ENCODE peak calls at places on chromosome 4, in eight cellular contexts. Z is adrenal gland; H is GM06990; N is heart right ventricle; E is H7; X is psoas muscle; B is effector memory CD4-positive, alpha-beta T cell; C is H9. T is an unnamed sample. For H3K27me3, the result is how much of the 10 kb centered on the place peaks cover.

GRCh38 chr4:167021545-167022155 is 212.6 kb downstream of the SPOCK3 start:
- DNase-seq in Z (peak), H (no peak), N (peak), E (peak), X (peak), B (peak), C (peak), T (peak)

GRCh38 chr4:89136525-89136924 is 25.2 kb downstream of the TIGD2 start:
- DNase-seq in Z (no peak), H (no peak), N (no peak), E (no peak), X (no peak), B (no peak), C (no peak), T (peak)

GRCh38 chr4:12949719-12950118 is 534.4 kb downstream of the RAB28 start:
- DNase-seq in Z (no peak), H (no peak), N (no peak), E (no peak), X (no peak), B (no peak), C (no peak), T (no peak)

GRCh38 chr4:26493461-26493860 is 3.2 kb upstream of the CCKAR start:
- DNase-seq in Z (no peak), H (no peak), N (no peak), E (no peak), X (no peak), B (no peak), C (no peak), T (no peak)

GRCh38 chr4:159607824-159608223 is 504.9 kb downstream of the RAPGEF2 start:
- DNase-seq in Z (no peak), H (no peak), N (no peak), E (peak), X (no peak), B (no peak), C (no peak), T (peak)

GRCh38 chr4:100124715-100125114 is 65.6 kb downstream of the DDIT4L start:
- DNase-seq in Z (no peak), H (no peak), N (no peak), E (no peak), X (no peak), B (no peak), C (no peak), T (no peak)

GRCh38 chr4:183185018-183185417 is 86.0 kb downstream of the WWC2 start:
- DNase-seq in Z (no peak), H (peak), N (no peak), E (no peak), X (no peak), B (no peak), C (no peak), T (peak)

GRCh38 chr4:74752798-74753197 is 41.5 kb downstream of the BTC start:
- DNase-seq in Z (no peak), H (no peak), N (no peak), E (no peak), X (no peak), B (no peak), C (no peak), T (no peak)

GRCh38 chr4:20890752-20891151 is 190.5 kb downstream of the PACRGL start:
- DNase-seq in Z (no peak), H (no peak), N (no peak), E (no peak), X (no peak), B (no peak), C (no peak), T (no peak)

GRCh38 chr4:179353791-179354190 is 1911.6 kb upstream of the AGA start:
- DNase-seq in Z (no peak), H (no peak), N (no peak), E (no peak), X (no peak), B (no peak), C (no peak), T (peak)

GRCh38 chr4:185122681-185123345 is 20.3 kb upstream of the SLC25A4 start:
- DNase-seq in Z (no peak), H (no peak), N (no peak), E (no peak), X (no peak), B (no peak), C (no peak), T (peak)

GRCh38 chr4:8318509-8318908 is 49.0 kb downstream of the HTRA3 start:
- DNase-seq in Z (no peak), H (no peak), N (no peak), E (no peak), X (no peak), B (no peak), C (no peak), T (no peak)

DNA sequence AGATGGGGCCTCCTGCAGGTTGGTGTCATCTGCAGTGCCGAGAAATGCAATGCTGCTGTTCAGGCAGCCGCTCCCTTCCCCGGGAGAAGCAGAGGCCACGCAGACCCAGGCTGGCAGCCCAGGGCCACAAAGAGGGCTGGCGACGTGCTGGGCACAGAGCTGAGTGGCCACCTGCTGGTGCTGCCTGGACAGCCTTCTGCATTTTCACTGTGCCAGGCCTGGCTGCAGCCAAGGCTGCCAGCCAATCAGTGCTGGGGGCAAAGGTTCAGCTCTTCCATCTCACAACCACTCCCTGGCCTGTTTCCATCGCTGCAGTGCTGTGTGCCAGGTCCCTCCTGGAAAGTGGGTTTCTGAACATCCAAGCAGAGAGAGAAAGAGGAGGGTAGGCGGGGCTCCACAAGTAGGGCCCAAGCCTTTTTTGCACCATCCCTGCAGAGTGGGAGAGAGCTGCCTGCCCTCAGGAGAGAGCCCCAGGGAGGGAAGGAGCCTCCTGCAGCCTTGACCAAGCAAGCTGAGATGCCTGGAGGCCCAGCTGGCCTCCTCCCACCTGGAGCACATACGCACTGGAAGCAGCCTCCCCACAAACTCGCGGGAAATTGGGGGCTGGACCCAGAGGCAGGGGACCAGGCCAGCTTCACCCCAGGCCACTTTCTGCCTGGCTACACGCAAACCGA is 20.1 kb downstream of the ADRA2C start:
- DNase-seq in Z (peak), H (no peak), N (no peak), E (no peak), X (no peak), B (no peak), C (no peak), T (no peak)
- H3K27me3 ChIP-seq in Z (under half), H (under half), N (under half), E (under half), X (under half), B (under half), C (under half), T (under half)

DNA sequence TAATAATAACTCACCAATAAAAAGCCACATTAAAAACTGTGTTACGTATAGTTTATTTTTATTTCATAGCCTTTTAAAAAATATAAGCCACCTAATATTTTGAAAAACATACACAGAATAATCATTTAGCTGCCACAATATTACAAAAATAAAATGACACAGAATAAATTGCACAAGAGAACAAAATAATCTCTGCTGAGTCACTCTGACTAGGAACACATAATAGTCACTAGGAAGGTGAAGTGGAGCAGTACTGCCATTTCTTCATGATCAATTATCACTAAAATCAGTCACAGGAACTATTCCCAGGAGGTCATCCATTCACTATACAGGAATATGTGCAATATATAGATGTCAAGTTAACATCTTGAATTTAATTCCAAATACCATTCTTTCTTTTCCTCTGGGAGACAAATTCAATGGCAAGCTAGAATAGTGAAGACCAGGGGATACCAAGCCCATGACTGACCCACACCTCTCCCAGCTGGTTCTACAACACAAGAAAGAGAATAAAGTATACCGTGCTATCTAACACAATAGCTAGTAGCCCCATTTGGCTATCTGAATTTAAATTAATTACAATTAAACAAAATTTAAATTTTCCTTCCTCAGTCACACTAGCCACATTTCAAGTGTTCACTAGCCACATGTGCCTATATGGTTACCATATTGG is 5.9 kb downstream of the SMIM43 start:
- DNase-seq in Z (no peak), H (no peak), N (no peak), E (no peak), X (no peak), B (no peak), C (no peak), T (no peak)
- H3K27me3 ChIP-seq in Z (under half), H (under half), N (under half), E (under half), X (under half), B (under half), C (under half), T (under half)

GRCh38 chr4:173529505-173530325 is at the start of gene HAND2:
- DNase-seq in Z (no peak), H (no peak), N (peak), E (peak), X (peak), B (no peak), C (peak), T (no peak)

GRCh38 chr4:173528378-173529321 is 1.4 kb downstream of the HAND2 start:
- DNase-seq in Z (no peak), H (no peak), N (peak), E (peak), X (peak), B (no peak), C (peak), T (no peak)

GRCh38 chr4:173530326-173531062 is 465 bp upstream of the HAND2 start:
- DNase-seq in Z (no peak), H (no peak), N (no peak), E (peak), X (no peak), B (no peak), C (no peak), T (no peak)

GRCh38 chr4:173532725-173533511 is 2.9 kb upstream of the HAND2 start:
- DNase-seq in Z (no peak), H (no peak), N (no peak), E (peak), X (no peak), B (no peak), C (no peak), T (no peak)

GRCh38 chr4:173531085-173531965 is 1.3 kb upstream of the HAND2 start:
- DNase-seq in Z (no peak), H (no peak), N (peak), E (peak), X (peak), B (no peak), C (peak), T (no peak)
- H3K27me3 ChIP-seq in Z (half or more), H (under half), N (half or more), E (half or more), X (half or more), B (half or more), C (half or more), T (half or more)

GRCh38 chr4:1522606-1523005 is 116.4 kb upstream of the NKX1-1 start:
- DNase-seq in Z (no peak), H (no peak), N (peak), E (no peak), X (peak), B (no peak), C (no peak), T (no peak)

GRCh38 chr4:1521821-1522361 is 115.6 kb upstream of the NKX1-1 start:
- DNase-seq in Z (no peak), H (no peak), N (peak), E (no peak), X (peak), B (no peak), C (no peak), T (no peak)

GRCh38 chr4:1517592-1518411 is 111.6 kb upstream of the NKX1-1 start:
- DNase-seq in Z (no peak), H (no peak), N (peak), E (no peak), X (peak), B (no peak), C (no peak), T (no peak)

GRCh38 chr4:1518997-1519700 is 112.9 kb upstream of the NKX1-1 start:
- DNase-seq in Z (no peak), H (no peak), N (peak), E (no peak), X (peak), B (no peak), C (no peak), T (no peak)

DNA sequence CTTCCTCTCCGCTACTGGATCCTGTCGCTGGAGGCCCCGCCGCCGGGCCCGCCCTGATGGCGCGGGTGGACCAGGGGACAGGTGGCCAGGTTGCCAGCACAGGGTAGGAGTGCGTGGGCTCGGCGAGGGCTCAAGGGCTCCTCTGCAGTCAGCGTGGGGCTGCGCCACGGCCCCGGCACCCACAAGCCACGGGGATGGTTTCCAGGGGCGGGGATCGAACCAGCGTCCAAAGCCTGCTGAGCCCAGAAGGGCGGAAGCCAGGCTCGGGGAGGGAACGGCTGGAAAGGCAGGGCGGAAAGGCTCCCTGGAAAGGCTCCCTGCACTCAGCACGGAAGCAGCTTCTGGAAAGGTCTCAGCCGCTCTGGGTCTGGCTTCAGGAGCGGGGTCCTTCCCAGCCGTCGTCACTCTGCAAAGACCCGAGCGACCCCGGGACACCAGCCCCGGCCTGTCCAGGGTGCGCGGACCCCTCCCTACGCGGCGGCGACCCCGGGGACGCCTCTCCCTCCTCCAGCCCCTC is 114.0 kb upstream of the NKX1-1 start:
- DNase-seq in Z (peak), H (no peak), N (peak), E (peak), X (peak), B (no peak), C (no peak), T (no peak)
- H3K27me3 ChIP-seq in Z (under half), H (under half), N (half or more), E (under half), X (half or more), B (under half), C (under half), T (under half)

GRCh38 chr4:1049591-1049905 is 38.1 kb downstream of the FGFRL1 start:
- DNase-seq in Z (no peak), H (no peak), N (no peak), E (no peak), X (no peak), B (no peak), C (peak), T (no peak)

GRCh38 chr4:1051472-1051871 is 40.0 kb downstream of the FGFRL1 start:
- DNase-seq in Z (no peak), H (no peak), N (no peak), E (no peak), X (no peak), B (no peak), C (peak), T (no peak)

GRCh38 chr4:1052231-1052671 is 40.8 kb downstream of the FGFRL1 start:
- DNase-seq in Z (no peak), H (no peak), N (no peak), E (peak), X (no peak), B (no peak), C (peak), T (no peak)

GRCh38 chr4:1048781-1049590 is 37.6 kb downstream of the FGFRL1 start:
- DNase-seq in Z (no peak), H (no peak), N (no peak), E (peak), X (no peak), B (no peak), C (peak), T (no peak)

DNA sequence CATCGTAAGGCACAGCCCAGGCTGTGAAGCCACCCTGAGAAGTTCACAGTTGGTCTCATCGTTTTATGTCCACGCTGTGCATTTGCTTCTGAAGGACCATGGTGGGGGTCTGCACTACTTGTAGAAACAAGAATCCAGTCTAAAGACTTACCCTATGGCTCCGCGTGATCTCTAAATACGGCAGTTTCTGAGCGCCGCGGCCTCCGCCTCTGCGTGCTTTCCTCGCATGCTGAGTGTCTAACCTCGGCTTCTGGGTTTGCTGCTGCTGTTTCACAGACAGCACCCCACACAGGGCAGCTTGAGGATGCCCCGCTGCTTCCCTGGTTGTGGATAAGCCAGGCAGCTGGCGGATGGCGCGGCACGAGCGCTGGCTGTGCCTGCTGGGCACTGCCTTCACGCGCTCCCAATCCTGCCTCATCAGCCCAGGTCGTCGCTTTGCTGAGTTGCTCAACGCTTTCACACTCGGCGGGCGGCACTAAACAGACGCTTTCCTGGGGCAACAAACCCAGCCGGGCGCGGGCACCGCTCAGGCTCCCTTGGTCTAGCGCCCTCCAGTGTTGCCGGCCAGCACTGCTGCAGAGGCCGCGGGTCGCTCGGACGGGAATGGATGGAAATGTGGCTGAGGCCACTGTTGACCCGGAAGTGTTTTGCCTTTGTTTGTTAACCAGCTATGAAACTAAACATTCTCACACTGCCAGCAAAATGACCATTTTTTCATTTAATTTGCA is 39.2 kb downstream of the FGFRL1 start:
- DNase-seq in Z (no peak), H (no peak), N (no peak), E (peak), X (no peak), B (no peak), C (peak), T (no peak)
- H3K27me3 ChIP-seq in Z (under half), H (under half), N (half or more), E (under half), X (half or more), B (under half), C (under half), T (under half)

DNA sequence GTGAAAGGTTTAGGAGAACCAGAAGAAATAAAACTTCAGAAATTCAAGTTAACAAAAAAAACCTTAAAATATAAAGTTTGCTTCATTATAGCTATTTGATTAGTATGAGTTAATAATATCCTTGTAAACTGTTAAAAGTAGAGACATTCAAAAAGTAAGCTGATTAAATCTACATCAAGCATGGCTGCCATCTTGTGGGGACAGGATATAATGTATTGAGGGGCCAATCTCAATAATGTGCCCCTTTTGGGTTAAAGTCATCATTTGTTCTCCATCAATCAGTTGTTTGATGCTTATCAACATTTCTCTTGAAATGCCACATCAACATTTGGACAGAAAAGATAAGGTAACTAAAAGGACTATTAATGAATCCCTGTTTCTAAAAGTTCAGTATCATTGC is 4.6 kb upstream of the GRID2 start:
- DNase-seq in Z (no peak), H (no peak), N (no peak), E (no peak), X (no peak), B (no peak), C (no peak), T (no peak)
- H3K27me3 ChIP-seq in Z (under half), H (under half), N (half or more), E (under half), X (under half), B (under half), C (under half), T (under half)

GRCh38 chr4:6560416-6561172 is 14.4 kb upstream of the MAN2B2 start:
- DNase-seq in Z (no peak), H (no peak), N (no peak), E (no peak), X (peak), B (no peak), C (no peak), T (peak)

GRCh38 chr4:6562931-6563901 is 11.8 kb upstream of the MAN2B2 start:
- DNase-seq in Z (peak), H (no peak), N (no peak), E (peak), X (no peak), B (no peak), C (no peak), T (no peak)

GRCh38 chr4:6563935-6564645 is 10.9 kb upstream of the MAN2B2 start:
- DNase-seq in Z (no peak), H (no peak), N (no peak), E (peak), X (no peak), B (no peak), C (no peak), T (no peak)

GRCh38 chr4:6561173-6561516 is 13.8 kb upstream of the MAN2B2 start:
- DNase-seq in Z (no peak), H (no peak), N (no peak), E (no peak), X (peak), B (no peak), C (no peak), T (no peak)

GRCh38 chr4:6561706-6562371 is 13.2 kb upstream of the MAN2B2 start:
- DNase-seq in Z (no peak), H (no peak), N (no peak), E (peak), X (no peak), B (no peak), C (no peak), T (no peak)
- H3K27me3 ChIP-seq in Z (under half), H (under half), N (half or more), E (half or more), X (half or more), B (under half), C (under half), T (under half)

DNA sequence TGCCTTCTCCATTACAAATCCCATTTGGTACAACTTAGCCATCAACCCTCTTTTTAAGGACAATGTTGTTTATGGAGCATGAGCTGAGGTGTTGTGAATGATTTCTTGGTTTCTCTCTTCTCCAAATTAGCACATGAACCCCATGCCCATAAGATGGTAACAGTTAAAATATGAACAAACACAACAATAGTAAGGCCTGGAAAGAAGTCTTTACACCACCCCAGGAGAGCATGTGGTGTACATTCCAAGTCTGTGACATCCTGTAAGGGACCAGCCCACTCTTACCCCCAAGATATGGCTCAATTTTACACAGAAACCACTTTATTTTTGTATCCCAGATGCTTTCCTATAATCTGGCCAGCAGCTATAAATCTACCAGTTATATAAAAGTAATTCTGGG is 226.1 kb downstream of the COX18 start:
- DNase-seq in Z (no peak), H (no peak), N (no peak), E (no peak), X (no peak), B (no peak), C (no peak), T (peak)
- H3K27me3 ChIP-seq in Z (under half), H (under half), N (under half), E (under half), X (under half), B (under half), C (under half), T (under half)

T was measured in astrocyte.